ENCODE peak calls at places on chromosomes 6 and 20, in ten cellular contexts. One of them, this sample, is unnamed. For H3K4me1, the result is how much of the 10 kb centered on the place peaks cover.

GRCh38 chr20:17210983-17211382 is 15.9 kb upstream of the PCSK2 start:
- DNase-seq in CD4-positive, alpha-beta memory T cell: no peak
- DNase-seq in CD8-positive, alpha-beta T cell: no peak
- DNase-seq in fibroblast of lung: peak
- DNase-seq in heart left ventricle: no peak
- DNase-seq in sigmoid colon: no peak
- DNase-seq in uterus: no peak
- DNase-seq in A549: no peak
- DNase-seq in mucosa of descending colon: no peak
- DNase-seq in tibial artery: no peak
- DNase-seq in this sample: no peak

GRCh38 chr6:14055541-14055940 is 62.0 kb upstream of the CD83 start:
- DNase-seq in CD4-positive, alpha-beta memory T cell: no peak
- DNase-seq in CD8-positive, alpha-beta T cell: no peak
- DNase-seq in fibroblast of lung: no peak
- DNase-seq in heart left ventricle: no peak
- DNase-seq in sigmoid colon: no peak
- DNase-seq in uterus: no peak
- DNase-seq in A549: no peak
- DNase-seq in mucosa of descending colon: no peak
- DNase-seq in tibial artery: no peak
- DNase-seq in this sample: no peak

GRCh38 chr6:105402090-105402980 is 547 bp downstream of the PREP start:
- DNase-seq in CD4-positive, alpha-beta memory T cell: peak
- DNase-seq in CD8-positive, alpha-beta T cell: no peak
- DNase-seq in fibroblast of lung: peak
- DNase-seq in heart left ventricle: peak
- DNase-seq in sigmoid colon: peak
- DNase-seq in uterus: no peak
- DNase-seq in A549: peak
- DNase-seq in mucosa of descending colon: no peak
- DNase-seq in tibial artery: peak
- DNase-seq in this sample: no peak

GRCh38 chr20:46253391-46253790 is 54.9 kb downstream of the CDH22 start:
- DNase-seq in CD4-positive, alpha-beta memory T cell: no peak
- DNase-seq in CD8-positive, alpha-beta T cell: no peak
- DNase-seq in fibroblast of lung: no peak
- DNase-seq in heart left ventricle: no peak
- DNase-seq in sigmoid colon: no peak
- DNase-seq in uterus: no peak
- DNase-seq in A549: peak
- DNase-seq in mucosa of descending colon: peak
- DNase-seq in tibial artery: no peak
- DNase-seq in this sample: no peak

GRCh38 chr20:19504251-19504650 is 253.8 kb upstream of the RIN2 start:
- DNase-seq in CD4-positive, alpha-beta memory T cell: no peak
- DNase-seq in CD8-positive, alpha-beta T cell: no peak
- DNase-seq in fibroblast of lung: no peak
- DNase-seq in heart left ventricle: no peak
- DNase-seq in sigmoid colon: no peak
- DNase-seq in uterus: no peak
- DNase-seq in A549: no peak
- DNase-seq in mucosa of descending colon: no peak
- DNase-seq in tibial artery: no peak
- DNase-seq in this sample: no peak

GRCh38 chr20:17835240-17835940 is 133.2 kb downstream of the SNX5 start:
- DNase-seq in CD4-positive, alpha-beta memory T cell: no peak
- DNase-seq in CD8-positive, alpha-beta T cell: no peak
- DNase-seq in fibroblast of lung: peak
- DNase-seq in heart left ventricle: peak
- DNase-seq in sigmoid colon: peak
- DNase-seq in uterus: peak
- DNase-seq in A549: peak
- DNase-seq in mucosa of descending colon: no peak
- DNase-seq in tibial artery: peak
- DNase-seq in this sample: peak

GRCh38 chr6:16496210-16496609 is 257.8 kb downstream of the GMPR start:
- DNase-seq in CD4-positive, alpha-beta memory T cell: no peak
- DNase-seq in CD8-positive, alpha-beta T cell: no peak
- DNase-seq in fibroblast of lung: no peak
- DNase-seq in heart left ventricle: no peak
- DNase-seq in sigmoid colon: no peak
- DNase-seq in uterus: no peak
- DNase-seq in A549: no peak
- DNase-seq in mucosa of descending colon: no peak
- DNase-seq in tibial artery: no peak
- DNase-seq in this sample: no peak

GRCh38 chr6:2503816-2504494 is 246.8 kb downstream of the MYLK4 start:
- DNase-seq in CD4-positive, alpha-beta memory T cell: no peak
- DNase-seq in CD8-positive, alpha-beta T cell: no peak
- DNase-seq in fibroblast of lung: peak
- DNase-seq in heart left ventricle: no peak
- DNase-seq in sigmoid colon: no peak
- DNase-seq in uterus: no peak
- DNase-seq in A549: peak
- DNase-seq in mucosa of descending colon: no peak
- DNase-seq in tibial artery: no peak
- DNase-seq in this sample: no peak

GRCh38 chr6:42694586-42694985 is 27.8 kb downstream of the PRPH2 start:
- DNase-seq in CD4-positive, alpha-beta memory T cell: no peak
- DNase-seq in CD8-positive, alpha-beta T cell: no peak
- DNase-seq in fibroblast of lung: peak
- DNase-seq in heart left ventricle: no peak
- DNase-seq in sigmoid colon: no peak
- DNase-seq in uterus: no peak
- DNase-seq in A549: no peak
- DNase-seq in mucosa of descending colon: no peak
- DNase-seq in tibial artery: no peak
- DNase-seq in this sample: no peak

GRCh38 chr6:168007592-168008338 is 10.3 kb downstream of the KIF25 start:
- DNase-seq in CD4-positive, alpha-beta memory T cell: no peak
- DNase-seq in CD8-positive, alpha-beta T cell: no peak
- DNase-seq in fibroblast of lung: peak
- DNase-seq in heart left ventricle: no peak
- DNase-seq in sigmoid colon: no peak
- DNase-seq in uterus: no peak
- DNase-seq in A549: peak
- DNase-seq in mucosa of descending colon: no peak
- DNase-seq in tibial artery: peak
- DNase-seq in this sample: no peak

GRCh38 chr6:149863846-149864577 is at the start of gene LRP11:
- DNase-seq in CD4-positive, alpha-beta memory T cell: peak
- DNase-seq in CD8-positive, alpha-beta T cell: peak
- DNase-seq in fibroblast of lung: peak
- DNase-seq in heart left ventricle: peak
- DNase-seq in sigmoid colon: peak
- DNase-seq in uterus: peak
- DNase-seq in A549: peak
- DNase-seq in mucosa of descending colon: peak
- DNase-seq in tibial artery: peak
- DNase-seq in this sample: peak
- H3K4me1 ChIP-seq in CD4-positive, alpha-beta memory T cell: under half
- H3K4me1 ChIP-seq in CD8-positive, alpha-beta T cell: under half
- H3K4me1 ChIP-seq in fibroblast of lung: under half
- H3K4me1 ChIP-seq in heart left ventricle: under half
- H3K4me1 ChIP-seq in sigmoid colon: under half
- H3K4me1 ChIP-seq in uterus: under half
- H3K4me1 ChIP-seq in A549: half or more
- H3K4me1 ChIP-seq in mucosa of descending colon: under half
- H3K4me1 ChIP-seq in tibial artery: under half
- H3K4me1 ChIP-seq in this sample: under half

GRCh38 chr6:39072830-39073229 is 24.2 kb downstream of the GLP1R start:
- DNase-seq in CD4-positive, alpha-beta memory T cell: no peak
- DNase-seq in CD8-positive, alpha-beta T cell: no peak
- DNase-seq in fibroblast of lung: no peak
- DNase-seq in heart left ventricle: no peak
- DNase-seq in sigmoid colon: peak
- DNase-seq in uterus: no peak
- DNase-seq in A549: no peak
- DNase-seq in mucosa of descending colon: no peak
- DNase-seq in tibial artery: no peak
- DNase-seq in this sample: no peak

GRCh38 chr6:39065561-39065960 is 17.0 kb downstream of the GLP1R start:
- DNase-seq in CD4-positive, alpha-beta memory T cell: no peak
- DNase-seq in CD8-positive, alpha-beta T cell: no peak
- DNase-seq in fibroblast of lung: no peak
- DNase-seq in heart left ventricle: no peak
- DNase-seq in sigmoid colon: no peak
- DNase-seq in uterus: no peak
- DNase-seq in A549: no peak
- DNase-seq in mucosa of descending colon: no peak
- DNase-seq in tibial artery: no peak
- DNase-seq in this sample: no peak

GRCh38 chr6:39063520-39063919 is 14.9 kb downstream of the GLP1R start:
- DNase-seq in CD4-positive, alpha-beta memory T cell: no peak
- DNase-seq in CD8-positive, alpha-beta T cell: no peak
- DNase-seq in fibroblast of lung: no peak
- DNase-seq in heart left ventricle: no peak
- DNase-seq in sigmoid colon: no peak
- DNase-seq in uterus: no peak
- DNase-seq in A549: no peak
- DNase-seq in mucosa of descending colon: no peak
- DNase-seq in tibial artery: no peak
- DNase-seq in this sample: no peak

GRCh38 chr6:39073471-39074355 is 25.1 kb downstream of the GLP1R start:
- DNase-seq in CD4-positive, alpha-beta memory T cell: no peak
- DNase-seq in CD8-positive, alpha-beta T cell: no peak
- DNase-seq in fibroblast of lung: no peak
- DNase-seq in heart left ventricle: no peak
- DNase-seq in sigmoid colon: peak
- DNase-seq in uterus: no peak
- DNase-seq in A549: no peak
- DNase-seq in mucosa of descending colon: no peak
- DNase-seq in tibial artery: no peak
- DNase-seq in this sample: no peak

GRCh38 chr6:39068391-39068790 is 19.8 kb downstream of the GLP1R start:
- DNase-seq in CD4-positive, alpha-beta memory T cell: no peak
- DNase-seq in CD8-positive, alpha-beta T cell: no peak
- DNase-seq in fibroblast of lung: no peak
- DNase-seq in heart left ventricle: no peak
- DNase-seq in sigmoid colon: peak
- DNase-seq in uterus: no peak
- DNase-seq in A549: no peak
- DNase-seq in mucosa of descending colon: no peak
- DNase-seq in tibial artery: no peak
- DNase-seq in this sample: no peak
- H3K4me1 ChIP-seq in CD4-positive, alpha-beta memory T cell: under half
- H3K4me1 ChIP-seq in CD8-positive, alpha-beta T cell: under half
- H3K4me1 ChIP-seq in fibroblast of lung: under half
- H3K4me1 ChIP-seq in heart left ventricle: under half
- H3K4me1 ChIP-seq in sigmoid colon: under half
- H3K4me1 ChIP-seq in uterus: under half
- H3K4me1 ChIP-seq in A549: under half
- H3K4me1 ChIP-seq in mucosa of descending colon: under half
- H3K4me1 ChIP-seq in tibial artery: under half
- H3K4me1 ChIP-seq in this sample: under half

GRCh38 chr20:63177134-63177784 is 38.7 kb downstream of the YTHDF1 start:
- DNase-seq in CD4-positive, alpha-beta memory T cell: no peak
- DNase-seq in CD8-positive, alpha-beta T cell: no peak
- DNase-seq in fibroblast of lung: no peak
- DNase-seq in heart left ventricle: no peak
- DNase-seq in sigmoid colon: no peak
- DNase-seq in uterus: no peak
- DNase-seq in A549: peak
- DNase-seq in mucosa of descending colon: no peak
- DNase-seq in tibial artery: no peak
- DNase-seq in this sample: no peak

GRCh38 chr20:63178889-63179751 is 36.8 kb downstream of the YTHDF1 start:
- DNase-seq in CD4-positive, alpha-beta memory T cell: peak
- DNase-seq in CD8-positive, alpha-beta T cell: peak
- DNase-seq in fibroblast of lung: no peak
- DNase-seq in heart left ventricle: peak
- DNase-seq in sigmoid colon: no peak
- DNase-seq in uterus: no peak
- DNase-seq in A549: peak
- DNase-seq in mucosa of descending colon: peak
- DNase-seq in tibial artery: no peak
- DNase-seq in this sample: no peak

GRCh38 chr20:63179876-63180275 is 36.1 kb downstream of the YTHDF1 start:
- DNase-seq in CD4-positive, alpha-beta memory T cell: no peak
- DNase-seq in CD8-positive, alpha-beta T cell: no peak
- DNase-seq in fibroblast of lung: no peak
- DNase-seq in heart left ventricle: no peak
- DNase-seq in sigmoid colon: no peak
- DNase-seq in uterus: no peak
- DNase-seq in A549: no peak
- DNase-seq in mucosa of descending colon: no peak
- DNase-seq in tibial artery: no peak
- DNase-seq in this sample: no peak

GRCh38 chr20:63177785-63178444 is 38.0 kb downstream of the YTHDF1 start:
- DNase-seq in CD4-positive, alpha-beta memory T cell: no peak
- DNase-seq in CD8-positive, alpha-beta T cell: no peak
- DNase-seq in fibroblast of lung: no peak
- DNase-seq in heart left ventricle: no peak
- DNase-seq in sigmoid colon: no peak
- DNase-seq in uterus: no peak
- DNase-seq in A549: peak
- DNase-seq in mucosa of descending colon: no peak
- DNase-seq in tibial artery: no peak
- DNase-seq in this sample: no peak

DNA sequence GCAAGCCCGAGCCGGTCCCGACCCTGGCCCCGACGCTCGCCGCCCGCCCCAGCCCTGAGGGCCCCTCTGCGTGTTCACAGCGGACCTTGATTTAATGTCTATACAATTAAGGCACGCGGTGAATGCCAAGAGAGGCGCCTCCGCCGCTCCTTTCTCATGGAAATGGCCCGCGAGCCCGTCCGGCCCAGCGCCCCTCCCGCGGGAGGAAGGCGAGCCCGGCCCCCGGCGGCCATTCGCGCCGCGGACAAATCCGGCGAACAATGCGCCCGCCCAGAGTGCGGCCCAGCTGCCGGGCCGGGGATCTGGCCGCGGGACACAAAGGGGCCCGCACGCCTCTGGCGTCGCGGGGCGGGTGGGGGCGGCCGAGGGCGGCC is 37.5 kb downstream of the YTHDF1 start:
- DNase-seq in CD4-positive, alpha-beta memory T cell: no peak
- DNase-seq in CD8-positive, alpha-beta T cell: no peak
- DNase-seq in fibroblast of lung: no peak
- DNase-seq in heart left ventricle: no peak
- DNase-seq in sigmoid colon: no peak
- DNase-seq in uterus: no peak
- DNase-seq in A549: no peak
- DNase-seq in mucosa of descending colon: no peak
- DNase-seq in tibial artery: no peak
- DNase-seq in this sample: no peak
- H3K4me1 ChIP-seq in CD4-positive, alpha-beta memory T cell: under half
- H3K4me1 ChIP-seq in CD8-positive, alpha-beta T cell: under half
- H3K4me1 ChIP-seq in fibroblast of lung: under half
- H3K4me1 ChIP-seq in heart left ventricle: under half
- H3K4me1 ChIP-seq in sigmoid colon: under half
- H3K4me1 ChIP-seq in uterus: under half
- H3K4me1 ChIP-seq in A549: under half
- H3K4me1 ChIP-seq in mucosa of descending colon: under half
- H3K4me1 ChIP-seq in tibial artery: under half
- H3K4me1 ChIP-seq in this sample: under half

DNA sequence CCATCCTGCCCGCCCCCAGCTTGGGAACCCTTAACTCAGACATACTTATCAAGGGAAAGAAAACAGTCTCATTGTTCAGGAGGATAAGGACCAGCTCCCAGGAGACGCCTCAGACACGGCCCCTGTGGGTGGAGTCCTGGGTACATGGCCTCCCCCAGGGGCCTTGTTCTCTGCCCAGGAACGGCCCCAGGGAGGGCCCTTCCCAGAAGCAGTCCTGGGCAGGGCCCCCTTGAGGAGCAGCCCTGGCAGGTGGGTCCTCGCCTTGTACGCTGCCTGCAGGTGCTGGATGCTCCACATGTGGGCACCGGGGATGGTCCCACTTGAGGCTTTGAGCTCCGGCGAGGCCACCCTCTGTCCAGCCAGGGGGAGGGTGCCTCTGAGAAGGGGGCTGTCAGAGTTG is 4.5 kb upstream of the GATA5 start:
- DNase-seq in CD4-positive, alpha-beta memory T cell: no peak
- DNase-seq in CD8-positive, alpha-beta T cell: no peak
- DNase-seq in fibroblast of lung: no peak
- DNase-seq in heart left ventricle: no peak
- DNase-seq in sigmoid colon: no peak
- DNase-seq in uterus: no peak
- DNase-seq in A549: no peak
- DNase-seq in mucosa of descending colon: no peak
- DNase-seq in tibial artery: no peak
- DNase-seq in this sample: no peak
- H3K4me1 ChIP-seq in CD4-positive, alpha-beta memory T cell: under half
- H3K4me1 ChIP-seq in CD8-positive, alpha-beta T cell: under half
- H3K4me1 ChIP-seq in fibroblast of lung: under half
- H3K4me1 ChIP-seq in heart left ventricle: under half
- H3K4me1 ChIP-seq in sigmoid colon: under half
- H3K4me1 ChIP-seq in uterus: under half
- H3K4me1 ChIP-seq in A549: under half
- H3K4me1 ChIP-seq in mucosa of descending colon: under half
- H3K4me1 ChIP-seq in tibial artery: under half
- H3K4me1 ChIP-seq in this sample: under half